ENCODE peak calls at places on chromosomes 3 and 15, in four cellular contexts. E is HCT116, F is HepG2, H is GM12878. W is an unnamed sample.

GRCh38 chr3:192482391-192482790 is 244.9 kb downstream of the FGF12 start:
- DNase-seq in E (no peak), F (no peak), H (no peak), W (no peak)

GRCh38 chr3:61182648-61183047 is 68.6 kb downstream of the FHIT start:
- DNase-seq in E (no peak), F (no peak), H (no peak), W (no peak)

GRCh38 chr15:39685999-39686613 is 96.5 kb downstream of the FSIP1 start:
- DNase-seq in E (peak), F (peak), H (no peak), W (no peak)

GRCh38 chr3:30596161-30596560 is 10.2 kb upstream of the TGFBR2 start:
- DNase-seq in E (peak), F (no peak), H (no peak), W (no peak)

GRCh38 chr15:63135804-63136203 is 14.1 kb downstream of the LACTB start:
- DNase-seq in E (no peak), F (no peak), H (no peak), W (no peak)

GRCh38 chr3:73624363-73625123 is at the start of gene PDZRN3:
- DNase-seq in E (no peak), F (no peak), H (no peak), W (peak)

GRCh38 chr3:31004025-31004678 is 109.7 kb upstream of the GADL1 start:
- DNase-seq in E (no peak), F (no peak), H (no peak), W (no peak)

GRCh38 chr3:188608401-188608800 is 454.4 kb downstream of the LPP start:
- DNase-seq in E (no peak), F (no peak), H (no peak), W (no peak)

GRCh38 chr3:52532838-52533622 is 627 bp downstream of the NT5DC2 start:
- DNase-seq in E (no peak), F (no peak), H (no peak), W (no peak)

GRCh38 chr3:13069495-13069894 is 3.7 kb downstream of the IQSEC1 start:
- DNase-seq in E (no peak), F (no peak), H (peak), W (no peak)

GRCh38 chr3:160851629-160852210 is 95.7 kb downstream of the PPM1L start:
- DNase-seq in E (no peak), F (no peak), H (no peak), W (no peak)

GRCh38 chr15:66670698-66671580 is 31.1 kb upstream of the SMAD6 start:
- DNase-seq in E (peak), F (peak), H (no peak), W (peak)
- TF ChIP-seq SRF in E (no peak), F (no peak), H (no peak), W (no peak)

GRCh38 chr15:99125061-99125990 is 20.4 kb downstream of the SYNM start:
- DNase-seq in E (no peak), F (no peak), H (no peak), W (no peak)
- TF ChIP-seq SRF in E (no peak), F (no peak), H (no peak), W (no peak)

GRCh38 chr3:194884649-194885315 is 199.1 kb downstream of the FAM43A start:
- DNase-seq in E (no peak), F (no peak), H (no peak), W (no peak)
- TF ChIP-seq SRF in E (no peak), F (no peak), H (no peak), W (no peak)

GRCh38 chr3:15426579-15427118 is 695 bp downstream of the METTL6 start:
- DNase-seq in E (no peak), F (no peak), H (no peak), W (no peak)

GRCh38 chr3:15429080-15429479 is 1.7 kb downstream of the EAF1 start:
- DNase-seq in E (no peak), F (no peak), H (no peak), W (no peak)

GRCh38 chr3:15428539-15428938 is 1.1 kb downstream of the EAF1 start:
- DNase-seq in E (no peak), F (no peak), H (no peak), W (no peak)

GRCh38 chr3:15427182-15427880 is at the start of the genes EAF1 and METTL6:
- DNase-seq in E (peak), F (peak), H (peak), W (peak)

GRCh38 chr3:15427981-15428380 is 583 bp downstream of the EAF1 start:
- DNase-seq in E (no peak), F (peak), H (no peak), W (no peak)
- TF ChIP-seq SRF in E (no peak), F (no peak), H (no peak), W (no peak)

GRCh38 chr3:72565593-72565992 is 282.7 kb downstream of the SHQ1 start:
- DNase-seq in E (no peak), F (no peak), H (no peak), W (no peak)

GRCh38 chr3:72571052-72571451 is 277.2 kb downstream of the SHQ1 start:
- DNase-seq in E (no peak), F (peak), H (no peak), W (no peak)

GRCh38 chr3:72569754-72570440 is 278.3 kb downstream of the SHQ1 start:
- DNase-seq in E (no peak), F (no peak), H (no peak), W (no peak)

GRCh38 chr3:72567976-72568560 is 280.2 kb downstream of the SHQ1 start:
- DNase-seq in E (no peak), F (no peak), H (no peak), W (no peak)

DNA sequence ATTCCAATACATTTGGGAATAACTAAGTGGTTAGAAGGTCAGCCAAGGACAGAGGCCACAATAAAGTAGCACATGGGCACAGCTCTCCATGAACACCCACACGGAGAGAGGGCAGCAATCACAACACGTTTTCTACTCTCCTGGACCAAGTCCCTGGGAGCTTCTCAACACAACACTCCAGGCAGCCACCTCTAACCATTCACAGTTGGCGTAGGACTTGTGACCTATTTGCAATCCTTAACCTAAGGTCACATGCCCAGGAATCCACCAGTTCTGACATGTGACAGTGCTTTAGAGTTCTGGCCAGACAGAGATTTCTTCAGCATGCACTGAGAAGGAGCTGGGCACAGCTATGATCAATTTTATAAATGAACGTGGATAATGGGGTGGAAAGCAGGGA is 280.8 kb downstream of the SHQ1 start:
- DNase-seq in E (no peak), F (peak), H (no peak), W (no peak)
- TF ChIP-seq SRF in E (no peak), F (no peak), H (no peak), W (no peak)

GRCh38 chr15:31236184-31237041 is 90.2 kb upstream of the KLF13 start:
- DNase-seq in E (no peak), F (peak), H (no peak), W (no peak)
- TF ChIP-seq SRF in E (no peak), F (no peak), H (no peak), W (no peak)